ENCODE peak calls at places on chromosomes 4 and X, in seven cellular contexts. A is psoas muscle, Z is WERI-Rb-1, M is right atrium auricular region, N is heart right ventricle, R is aorta, G is AG04450. T is an unnamed sample. For H3K9me3, the result is how much of the 10 kb centered on the place peaks cover.

GRCh38 chrX:110042521-110042920 is 39.6 kb downstream of the TMEM164 start:
- DNase-seq in G (no peak), Z (no peak), A (no peak), N (no peak), R (no peak), M (no peak), T (no peak)

GRCh38 chrX:22024577-22024976 is 7.5 kb upstream of the PHEX start:
- DNase-seq in N (no peak), G (no peak), A (no peak), R (no peak), Z (no peak), M (no peak), T (no peak)

GRCh38 chr4:140269369-140269768 is 104.1 kb upstream of the SCOC start:
- DNase-seq in R (no peak), G (no peak), M (no peak), A (no peak), Z (no peak), N (no peak), T (no peak)

GRCh38 chrX:56763556-56764152 is 34.6 kb downstream of the NBDY start:
- DNase-seq in G (no peak), R (peak), A (peak), Z (peak), N (no peak), M (peak), T (no peak)

GRCh38 chrX:23003121-23003520 is 3.4 kb downstream of the DDX53 start:
- DNase-seq in N (no peak), A (no peak), R (no peak), M (no peak), Z (no peak), G (no peak), T (no peak)

GRCh38 chrX:17547658-17548057 is 172.7 kb downstream of the NHS start:
- DNase-seq in A (peak), Z (no peak), N (peak), G (peak), R (peak), M (no peak), T (peak)

GRCh38 chr4:40122941-40123340 is 66.3 kb downstream of the N4BP2 start:
- DNase-seq in M (no peak), N (no peak), Z (no peak), R (no peak), G (no peak), A (no peak), T (no peak)

GRCh38 chr4:119209077-119209476 is 3.4 kb upstream of the USP53 start:
- DNase-seq in A (no peak), M (no peak), R (no peak), G (peak), N (no peak), Z (no peak), T (no peak)

GRCh38 chr4:8135666-8136065 is 22.9 kb downstream of the ABLIM2 start:
- DNase-seq in R (no peak), Z (no peak), A (no peak), N (peak), M (no peak), G (no peak), T (no peak)

GRCh38 chrX:51158261-51158660 is 174.4 kb upstream of the NUDT10 start:
- DNase-seq in A (no peak), Z (no peak), M (no peak), N (no peak), R (no peak), G (no peak), T (no peak)

GRCh38 chrX:16566571-16566970 is 83.4 kb upstream of the S100G start:
- DNase-seq in M (no peak), A (no peak), R (no peak), Z (no peak), G (no peak), N (no peak), T (no peak)

GRCh38 chr4:84503495-84504437 is 4.7 kb upstream of the NKX6-1 start:
- DNase-seq in G (peak), M (no peak), Z (peak), R (no peak), N (peak), A (no peak), T (no peak)

GRCh38 chrX:2561461-2561860 is 60.7 kb upstream of the DHRSX start:
- DNase-seq in R (no peak), G (no peak), A (no peak), M (no peak), Z (no peak), N (no peak), T (no peak)

GRCh38 chr4:150578745-150579470 is 3.0 kb upstream of the MAB21L2 start:
- DNase-seq in A (no peak), R (no peak), N (no peak), Z (no peak), M (no peak), G (no peak), T (no peak)

GRCh38 chrX:57528670-57529255 is 63.0 kb upstream of the ZXDB start:
- DNase-seq in R (no peak), G (no peak), A (no peak), N (no peak), Z (no peak), M (no peak), T (no peak)

GRCh38 chrX:48945517-48946348 is 11.7 kb downstream of the OTUD5 start:
- DNase-seq in R (peak), M (no peak), N (peak), Z (peak), A (peak), G (peak), T (no peak)

GRCh38 chr4:2248044-2248780 is 6.3 kb upstream of the HAUS3 start:
- DNase-seq in A (no peak), R (no peak), N (no peak), Z (peak), M (peak), G (no peak), T (no peak)

GRCh38 chrX:154409222-154409871 is at the start of gene DNASE1L1:
- DNase-seq in A (peak), M (peak), N (peak), G (peak), R (peak), Z (no peak), T (peak)

GRCh38 chrX:23902419-23902818 is 5.3 kb downstream of the APOO start:
- DNase-seq in R (no peak), A (no peak), N (peak), Z (no peak), G (no peak), M (no peak), T (no peak)

GRCh38 chr4:148203056-148203898 is 238.9 kb downstream of the NR3C2 start:
- DNase-seq in R (no peak), A (no peak), N (peak), G (no peak), Z (no peak), M (no peak), T (no peak)

GRCh38 chr4:17322514-17322913 is 189.4 kb downstream of the QDPR start:
- DNase-seq in Z (no peak), G (no peak), A (no peak), R (no peak), M (no peak), N (no peak), T (no peak)

GRCh38 chr4:17326756-17327155 is 185.1 kb downstream of the QDPR start:
- DNase-seq in R (no peak), A (no peak), G (no peak), Z (no peak), N (no peak), M (no peak), T (no peak)

GRCh38 chr4:17325098-17325497 is 186.8 kb downstream of the QDPR start:
- DNase-seq in Z (no peak), G (no peak), M (no peak), N (no peak), A (no peak), R (no peak), T (no peak)

GRCh38 chr4:17324431-17324830 is 187.5 kb downstream of the QDPR start:
- DNase-seq in M (no peak), N (peak), R (no peak), A (peak), Z (peak), G (peak), T (no peak)

DNA sequence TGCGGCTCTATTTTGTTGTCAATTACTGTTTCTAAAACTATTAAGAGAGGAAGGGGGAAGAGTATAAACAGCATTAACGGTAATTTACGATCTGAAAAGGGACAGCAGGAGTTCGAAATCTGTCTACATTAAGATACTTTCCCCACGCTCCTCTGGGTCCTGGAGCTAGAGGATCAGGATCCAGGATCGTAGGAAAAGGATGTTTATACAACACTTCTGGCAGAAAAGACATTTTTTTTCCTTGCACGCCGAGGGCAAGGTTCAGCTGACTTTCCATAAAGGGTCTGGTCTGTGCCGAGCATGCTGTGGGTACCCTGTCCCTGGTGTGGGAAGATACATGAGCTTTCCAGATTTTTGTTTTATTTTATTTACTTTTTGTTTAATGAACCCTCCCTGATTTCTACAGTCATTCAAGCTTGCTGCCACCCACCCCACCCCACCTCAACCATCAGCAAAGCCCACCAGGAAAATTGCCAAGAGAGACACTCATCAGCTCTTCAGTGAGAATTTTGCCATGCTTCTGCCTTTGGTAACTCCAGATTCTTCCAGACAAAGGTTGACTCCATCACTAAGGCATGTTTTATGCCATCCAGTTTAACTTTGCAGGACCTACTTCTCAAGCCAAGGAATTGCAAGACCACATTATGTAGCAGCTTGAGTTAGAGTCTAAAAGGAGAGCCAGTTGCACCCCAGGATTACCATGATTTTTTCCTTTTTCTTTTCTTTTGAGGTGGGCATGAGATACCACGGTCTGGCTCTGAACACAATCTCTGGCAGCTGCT is 188.1 kb downstream of the QDPR start:
- DNase-seq in N (no peak), Z (no peak), M (no peak), R (no peak), G (no peak), A (no peak), T (no peak)
- H3K4me3 ChIP-seq in N (no peak), Z (no peak), M (no peak), R (no peak), G (no peak), A (no peak), T (no peak)

GRCh38 chrX:54961750-54962149 is 32.2 kb downstream of the PFKFB1 start:
- DNase-seq in G (no peak), R (no peak), N (no peak), Z (no peak), M (no peak), A (no peak), T (no peak)
- H3K9me3 ChIP-seq in G (under half), R (under half), N (under half), Z (under half), M (under half), A (under half), T (under half)

GRCh38 chr4:155692990-155693659 is 26.5 kb downstream of the GUCY1A1 start:
- DNase-seq in A (no peak), Z (no peak), R (no peak), G (no peak), N (no peak), M (no peak), T (no peak)

GRCh38 chr4:155687380-155687982 is 20.8 kb downstream of the GUCY1A1 start:
- DNase-seq in G (no peak), R (no peak), N (no peak), M (no peak), Z (no peak), A (no peak), T (no peak)

GRCh38 chr4:155692361-155692760 is 25.7 kb downstream of the GUCY1A1 start:
- DNase-seq in M (no peak), Z (no peak), N (no peak), R (no peak), A (no peak), G (no peak), T (no peak)

GRCh38 chr4:155688211-155688610 is 21.6 kb downstream of the GUCY1A1 start:
- DNase-seq in G (no peak), R (no peak), A (no peak), Z (no peak), M (no peak), N (no peak), T (no peak)

DNA sequence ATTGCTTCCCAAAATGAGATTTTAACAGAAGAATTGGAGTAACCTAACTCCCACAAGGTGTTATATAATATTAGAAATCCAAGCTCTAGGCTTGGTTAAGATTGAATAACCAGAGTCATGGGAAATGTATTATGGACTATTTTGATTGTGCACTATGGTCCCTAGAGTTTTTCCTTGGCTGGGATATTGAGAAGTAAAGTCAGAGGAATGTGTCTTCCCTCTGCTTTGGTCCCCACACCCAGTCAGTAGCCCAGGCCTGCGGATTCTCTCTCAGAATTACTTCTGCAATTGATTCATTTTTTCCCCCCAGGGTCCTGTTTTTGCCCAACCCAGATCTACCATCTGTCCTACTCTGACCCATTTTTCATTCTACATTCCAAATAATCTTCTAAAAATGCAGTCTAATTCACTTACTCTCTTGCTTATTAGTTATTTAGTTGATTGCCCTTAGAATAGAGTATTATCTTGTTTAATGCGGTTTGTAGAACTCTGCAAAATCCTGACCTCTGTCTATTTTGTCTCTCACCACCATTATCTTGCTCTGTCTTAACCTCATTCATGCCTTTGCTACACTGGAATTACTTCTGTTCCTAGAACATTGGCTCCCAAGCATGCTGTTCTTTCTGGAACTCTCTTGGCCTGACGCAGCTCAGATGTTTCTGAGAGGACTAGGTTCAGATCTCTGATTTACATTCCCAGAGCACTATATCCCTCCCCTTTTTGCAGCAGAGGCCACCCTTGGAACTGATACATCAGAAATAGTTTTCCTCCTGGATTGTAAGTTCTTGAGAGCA is 23.6 kb downstream of the GUCY1A1 start:
- DNase-seq in N (no peak), R (no peak), M (no peak), G (no peak), Z (no peak), A (no peak), T (no peak)
- H3K27ac ChIP-seq in N (peak), R (no peak), M (peak), G (no peak), Z (no peak), A (no peak), T (peak)

GRCh38 chr4:144646523-144647094 is 653 bp downstream of the HHIP start:
- DNase-seq in G (no peak), M (no peak), N (no peak), Z (peak), A (peak), R (no peak), T (no peak)
- H3K4me3 ChIP-seq in G (peak), M (peak), N (peak), Z (peak), A (peak), R (peak), T (peak)